ENCODE peak calls at places on chromosomes 5 and 9, in six cellular contexts. One of them, this sample, is unnamed.

GRCh38 chr5:131952286-131952857 is 6.9 kb upstream of the MEIKIN start:
- DNase-seq in IMR-90: peak; percentile 1
- DNase-seq in neuronal stem cell: no peak
- DNase-seq in mesenchymal stem cell: no peak
- DNase-seq in H1: no peak
- DNase-seq in trophoblast cell: no peak
- DNase-seq in this sample: no peak

GRCh38 chr5:131322926-131323325 is 59.1 kb downstream of the CDC42SE2 start:
- DNase-seq in IMR-90: no peak
- DNase-seq in neuronal stem cell: no peak
- DNase-seq in mesenchymal stem cell: no peak
- DNase-seq in H1: no peak
- DNase-seq in trophoblast cell: peak; percentile 39
- DNase-seq in this sample: no peak

GRCh38 chr5:180343846-180344327 is 9.2 kb downstream of the GFPT2 start:
- DNase-seq in IMR-90: no peak
- DNase-seq in neuronal stem cell: no peak
- DNase-seq in mesenchymal stem cell: peak; percentile 57
- DNase-seq in H1: no peak
- DNase-seq in trophoblast cell: peak; percentile 49
- DNase-seq in this sample: no peak

GRCh38 chr5:102958481-102959011 is 161.4 kb downstream of the GIN1 start:
- DNase-seq in IMR-90: peak; percentile 66
- DNase-seq in neuronal stem cell: no peak
- DNase-seq in mesenchymal stem cell: peak; percentile 80
- DNase-seq in H1: no peak
- DNase-seq in trophoblast cell: no peak
- DNase-seq in this sample: no peak

GRCh38 chr5:125699860-125700259 is 723.3 kb upstream of the GRAMD2B start:
- DNase-seq in IMR-90: no peak
- DNase-seq in neuronal stem cell: no peak
- DNase-seq in mesenchymal stem cell: peak; percentile 5
- DNase-seq in H1: no peak
- DNase-seq in trophoblast cell: peak; percentile 43
- DNase-seq in this sample: no peak

GRCh38 chr9:73093740-73094379 is 57.8 kb upstream of the ANXA1 start:
- DNase-seq in IMR-90: peak; percentile 1
- DNase-seq in neuronal stem cell: no peak
- DNase-seq in mesenchymal stem cell: peak; percentile 23
- DNase-seq in H1: no peak
- DNase-seq in trophoblast cell: no peak
- DNase-seq in this sample: no peak

GRCh38 chr5:58937031-58937681 is 354.3 kb downstream of the RAB3C start:
- DNase-seq in IMR-90: no peak
- DNase-seq in neuronal stem cell: no peak
- DNase-seq in mesenchymal stem cell: no peak
- DNase-seq in H1: no peak
- DNase-seq in trophoblast cell: peak; percentile 32
- DNase-seq in this sample: peak; percentile 81

GRCh38 chr9:133962341-133962740 is 29.8 kb downstream of the VAV2 start:
- DNase-seq in IMR-90: no peak
- DNase-seq in neuronal stem cell: no peak
- DNase-seq in mesenchymal stem cell: no peak
- DNase-seq in H1: no peak
- DNase-seq in trophoblast cell: no peak
- DNase-seq in this sample: no peak

GRCh38 chr5:43140286-43140685 is 19.6 kb downstream of the ZNF131 start:
- DNase-seq in IMR-90: peak; percentile 44
- DNase-seq in neuronal stem cell: no peak
- DNase-seq in mesenchymal stem cell: no peak
- DNase-seq in H1: no peak
- DNase-seq in trophoblast cell: no peak
- DNase-seq in this sample: no peak

DNA sequence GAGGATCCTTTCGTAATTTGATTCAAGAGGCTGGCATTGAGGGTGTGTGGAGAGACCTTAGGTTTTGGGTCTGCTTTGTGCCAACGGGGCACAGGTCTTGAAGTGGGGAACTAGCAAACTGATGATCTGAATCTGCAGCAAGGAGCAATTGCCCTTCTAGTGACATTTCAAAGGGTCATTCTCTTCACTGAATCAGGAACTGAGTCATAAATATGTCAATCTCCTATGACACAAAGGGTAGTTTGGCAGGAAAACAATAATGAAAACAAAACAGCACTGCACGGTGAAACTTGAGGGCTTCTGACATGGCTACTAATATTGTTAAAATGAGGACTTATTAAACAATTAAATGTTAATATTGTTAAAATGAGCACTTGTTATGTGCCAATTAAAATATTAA is 305.7 kb upstream of the CLINT1 start:
- DNase-seq in IMR-90: no peak
- DNase-seq in neuronal stem cell: no peak
- DNase-seq in mesenchymal stem cell: no peak
- DNase-seq in H1: no peak
- DNase-seq in trophoblast cell: no peak
- DNase-seq in this sample: no peak
- H3K14ac ChIP-seq in IMR-90: no peak overlapping the region
- H3K14ac ChIP-seq in neuronal stem cell: no peak overlapping the region
- H3K14ac ChIP-seq in mesenchymal stem cell: no peak overlapping the region
- H3K14ac ChIP-seq in H1: no peak overlapping the region
- H3K14ac ChIP-seq in trophoblast cell: no peak overlapping the region
- H3K14ac ChIP-seq in this sample: no peak overlapping the region

DNA sequence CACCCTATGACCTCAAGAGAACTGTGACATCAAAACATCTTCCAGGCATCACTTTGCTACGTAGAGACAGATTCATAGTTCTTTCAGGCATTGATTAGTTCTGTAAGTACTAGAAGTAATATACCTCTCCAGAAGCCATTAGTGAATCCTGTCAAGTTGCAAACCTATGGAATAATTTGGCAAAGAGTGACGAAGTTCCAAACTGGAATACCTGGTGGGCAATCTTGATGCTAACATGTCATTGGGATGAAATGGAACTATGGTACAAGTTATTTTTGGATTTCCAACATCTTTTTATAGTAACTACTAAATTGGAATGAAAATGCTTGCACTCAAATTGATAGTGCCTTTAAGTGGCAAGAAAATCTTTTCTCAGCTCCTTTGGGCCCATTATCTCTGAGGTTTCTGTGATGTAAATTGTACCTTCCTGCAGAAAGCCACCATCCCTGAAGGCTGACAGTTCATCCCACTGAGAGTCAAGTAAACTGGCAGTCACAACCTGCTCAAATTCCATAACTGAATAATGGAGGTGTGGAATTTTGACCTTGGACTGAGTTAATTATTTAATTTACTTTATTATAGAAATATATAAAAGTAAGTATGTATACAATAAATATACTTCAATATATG is 435.5 kb downstream of the DTWD2 start:
- DNase-seq in IMR-90: no peak
- DNase-seq in neuronal stem cell: no peak
- DNase-seq in mesenchymal stem cell: no peak
- DNase-seq in H1: no peak
- DNase-seq in trophoblast cell: no peak
- DNase-seq in this sample: no peak
- H3K14ac ChIP-seq in IMR-90: no peak overlapping the region
- H3K14ac ChIP-seq in neuronal stem cell: no peak overlapping the region
- H3K14ac ChIP-seq in mesenchymal stem cell: no peak overlapping the region
- H3K14ac ChIP-seq in H1: no peak overlapping the region
- H3K14ac ChIP-seq in trophoblast cell: no peak overlapping the region
- H3K14ac ChIP-seq in this sample: no peak overlapping the region

GRCh38 chr5:16515532-16515931 is 49.9 kb upstream of the ZNF622 start:
- DNase-seq in IMR-90: no peak
- DNase-seq in neuronal stem cell: no peak
- DNase-seq in mesenchymal stem cell: no peak
- DNase-seq in H1: no peak
- DNase-seq in trophoblast cell: no peak
- DNase-seq in this sample: no peak
- H3K14ac ChIP-seq in IMR-90: no peak overlapping the region
- H3K14ac ChIP-seq in neuronal stem cell: no peak overlapping the region
- H3K14ac ChIP-seq in mesenchymal stem cell: no peak overlapping the region
- H3K14ac ChIP-seq in H1: no peak overlapping the region
- H3K14ac ChIP-seq in trophoblast cell: no peak overlapping the region
- H3K14ac ChIP-seq in this sample: no peak overlapping the region

GRCh38 chr9:90905822-90906221 is 104.2 kb downstream of the SYK start:
- DNase-seq in IMR-90: no peak
- DNase-seq in neuronal stem cell: no peak
- DNase-seq in mesenchymal stem cell: no peak
- DNase-seq in H1: no peak
- DNase-seq in trophoblast cell: no peak
- DNase-seq in this sample: no peak
- H3K14ac ChIP-seq in IMR-90: no peak overlapping the region
- H3K14ac ChIP-seq in neuronal stem cell: no peak overlapping the region
- H3K14ac ChIP-seq in mesenchymal stem cell: no peak overlapping the region
- H3K14ac ChIP-seq in H1: no peak overlapping the region
- H3K14ac ChIP-seq in trophoblast cell: no peak overlapping the region
- H3K14ac ChIP-seq in this sample: no peak overlapping the region

GRCh38 chr9:33172256-33172678 is 5.1 kb upstream of the B4GALT1 start:
- DNase-seq in IMR-90: no peak
- DNase-seq in neuronal stem cell: no peak
- DNase-seq in mesenchymal stem cell: no peak
- DNase-seq in H1: no peak
- DNase-seq in trophoblast cell: peak; percentile 87
- DNase-seq in this sample: no peak
- H3K14ac ChIP-seq in IMR-90: no peak overlapping the region
- H3K14ac ChIP-seq in neuronal stem cell: no peak overlapping the region
- H3K14ac ChIP-seq in mesenchymal stem cell: no peak overlapping the region
- H3K14ac ChIP-seq in H1: no peak overlapping the region
- H3K14ac ChIP-seq in trophoblast cell: peak overlapping the region; percentile 72
- H3K14ac ChIP-seq in this sample: no peak overlapping the region

DNA sequence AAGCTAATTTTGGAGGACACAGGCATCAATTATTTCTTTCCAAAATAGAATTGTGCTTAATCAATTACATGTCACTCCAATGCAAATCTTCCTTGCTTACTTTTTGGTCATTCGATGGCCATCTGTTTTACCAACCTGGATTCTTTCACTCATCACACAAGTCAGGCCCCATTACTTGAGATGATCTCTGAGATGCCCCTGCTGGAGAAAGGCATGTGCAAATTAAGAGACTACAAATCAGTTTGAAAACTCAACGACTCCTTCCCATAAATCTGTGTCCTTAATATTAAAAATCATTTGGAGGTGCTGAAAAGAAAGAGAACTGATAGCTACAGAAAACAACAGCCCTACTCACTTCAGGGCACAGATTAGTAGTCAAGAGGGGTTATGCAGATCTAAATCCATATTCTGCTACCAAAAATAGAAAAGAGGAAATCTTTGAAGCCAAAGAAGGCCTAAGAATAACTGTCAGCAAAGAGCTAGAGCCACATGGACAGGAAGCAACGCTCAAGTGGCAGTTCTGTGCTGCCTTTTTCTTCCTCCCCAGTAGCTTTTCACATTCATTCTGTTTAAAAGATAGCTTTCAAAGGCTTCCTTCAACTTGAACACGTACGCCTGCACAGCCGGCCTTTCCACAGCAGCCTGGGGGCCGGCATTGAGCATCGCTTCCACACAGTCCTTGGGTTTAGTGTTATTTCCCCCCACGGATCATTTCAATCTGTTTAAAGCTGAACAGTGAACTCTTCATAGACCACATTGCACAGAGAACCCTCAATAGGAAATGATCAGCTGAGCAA is 79.3 kb upstream of the MAP3K1 start:
- DNase-seq in IMR-90: no peak
- DNase-seq in neuronal stem cell: no peak
- DNase-seq in mesenchymal stem cell: no peak
- DNase-seq in H1: no peak
- DNase-seq in trophoblast cell: no peak
- DNase-seq in this sample: no peak
- H3K14ac ChIP-seq in IMR-90: no peak overlapping the region
- H3K14ac ChIP-seq in neuronal stem cell: no peak overlapping the region
- H3K14ac ChIP-seq in mesenchymal stem cell: no peak overlapping the region
- H3K14ac ChIP-seq in H1: no peak overlapping the region
- H3K14ac ChIP-seq in trophoblast cell: no peak overlapping the region
- H3K14ac ChIP-seq in this sample: no peak overlapping the region

GRCh38 chr5:30380228-30380627 is 813.3 kb upstream of the CDH6 start:
- DNase-seq in IMR-90: no peak
- DNase-seq in neuronal stem cell: no peak
- DNase-seq in mesenchymal stem cell: no peak
- DNase-seq in H1: no peak
- DNase-seq in trophoblast cell: no peak
- DNase-seq in this sample: no peak

DNA sequence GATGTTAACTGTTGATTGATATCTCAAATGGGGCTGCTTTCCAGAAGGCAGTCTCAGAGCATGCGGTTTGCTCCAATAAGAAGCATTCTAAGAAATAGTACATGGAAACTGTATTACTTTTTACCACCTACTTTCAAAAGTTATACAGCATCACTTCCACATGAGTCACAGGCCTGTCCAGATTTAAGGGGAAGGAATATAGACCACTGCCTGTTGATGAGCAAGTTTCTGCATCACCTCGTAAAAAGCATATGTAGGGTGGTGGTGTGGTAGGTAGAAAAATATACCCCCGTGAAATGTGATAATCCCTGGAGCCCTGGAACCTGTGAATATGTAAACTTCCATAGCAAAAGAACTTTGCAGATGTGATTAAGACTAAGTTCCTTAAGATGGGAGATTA is 816.6 kb upstream of the CDH6 start:
- DNase-seq in IMR-90: no peak
- DNase-seq in neuronal stem cell: no peak
- DNase-seq in mesenchymal stem cell: no peak
- DNase-seq in H1: no peak
- DNase-seq in trophoblast cell: no peak
- DNase-seq in this sample: no peak
- H3K14ac ChIP-seq in IMR-90: no peak overlapping the region
- H3K14ac ChIP-seq in neuronal stem cell: no peak overlapping the region
- H3K14ac ChIP-seq in mesenchymal stem cell: no peak overlapping the region
- H3K14ac ChIP-seq in H1: no peak overlapping the region
- H3K14ac ChIP-seq in trophoblast cell: no peak overlapping the region
- H3K14ac ChIP-seq in this sample: no peak overlapping the region

GRCh38 chr5:153523196-153523595 is 32.7 kb downstream of the GRIA1 start:
- DNase-seq in IMR-90: peak; percentile 51
- DNase-seq in neuronal stem cell: no peak
- DNase-seq in mesenchymal stem cell: peak; percentile 48
- DNase-seq in H1: no peak
- DNase-seq in trophoblast cell: no peak
- DNase-seq in this sample: no peak
- H3K14ac ChIP-seq in IMR-90: peak overlapping the region; percentile 71
- H3K14ac ChIP-seq in neuronal stem cell: no peak overlapping the region
- H3K14ac ChIP-seq in mesenchymal stem cell: no peak overlapping the region
- H3K14ac ChIP-seq in H1: no peak overlapping the region
- H3K14ac ChIP-seq in trophoblast cell: no peak overlapping the region
- H3K14ac ChIP-seq in this sample: no peak overlapping the region

GRCh38 chr9:135526730-135527571 is 5.7 kb downstream of the LCN1 start:
- DNase-seq in IMR-90: no peak
- DNase-seq in neuronal stem cell: no peak
- DNase-seq in mesenchymal stem cell: no peak
- DNase-seq in H1: no peak
- DNase-seq in trophoblast cell: no peak
- DNase-seq in this sample: peak; percentile 57

GRCh38 chr9:135524130-135524861 is 3.1 kb downstream of the LCN1 start:
- DNase-seq in IMR-90: no peak
- DNase-seq in neuronal stem cell: no peak
- DNase-seq in mesenchymal stem cell: peak; percentile 60
- DNase-seq in H1: no peak
- DNase-seq in trophoblast cell: no peak
- DNase-seq in this sample: no peak

GRCh38 chr9:135526089-135526729 is 5.0 kb downstream of the LCN1 start:
- DNase-seq in IMR-90: no peak
- DNase-seq in neuronal stem cell: no peak
- DNase-seq in mesenchymal stem cell: no peak
- DNase-seq in H1: no peak
- DNase-seq in trophoblast cell: no peak
- DNase-seq in this sample: peak; percentile 15

GRCh38 chr9:135523521-135524129 is 2.4 kb downstream of the LCN1 start:
- DNase-seq in IMR-90: no peak
- DNase-seq in neuronal stem cell: no peak
- DNase-seq in mesenchymal stem cell: no peak
- DNase-seq in H1: no peak
- DNase-seq in trophoblast cell: no peak
- DNase-seq in this sample: no peak

GRCh38 chr9:135525241-135526088 is 4.2 kb downstream of the LCN1 start:
- DNase-seq in IMR-90: no peak
- DNase-seq in neuronal stem cell: no peak
- DNase-seq in mesenchymal stem cell: no peak
- DNase-seq in H1: no peak
- DNase-seq in trophoblast cell: no peak
- DNase-seq in this sample: peak; percentile 22
- H3K14ac ChIP-seq in IMR-90: no peak overlapping the region
- H3K14ac ChIP-seq in neuronal stem cell: no peak overlapping the region
- H3K14ac ChIP-seq in mesenchymal stem cell: no peak overlapping the region
- H3K14ac ChIP-seq in H1: no peak overlapping the region
- H3K14ac ChIP-seq in trophoblast cell: no peak overlapping the region
- H3K14ac ChIP-seq in this sample: no peak overlapping the region

This sample was measured in H9.